ENCODE peak calls at places on chromosome X, in ten cellular contexts. M is myocyte, L is NT2/D1, R is AG08396, E is pancreas, Z is aorta, I is iPS DF 6.9, O is cardiac fibroblast, P is hypothalamus, W is NCI-H748 treated with DMSO at 0.1 percent for 48 hours. N is an unnamed sample.

GRCh38 chrX:115452256-115452655 is 108.7 kb upstream of the PLS3 start:
- DNase-seq in M (no peak), L (no peak), R (no peak), E (no peak), Z (no peak), I (no peak), O (peak), P (no peak), W (no peak), N (no peak)

GRCh38 chrX:77668391-77669237 is 117.4 kb downstream of the ATRX start:
- DNase-seq in M (peak), L (no peak), R (peak), E (no peak), Z (no peak), I (no peak), O (peak), P (no peak), W (no peak), N (no peak)

GRCh38 chrX:124475358-124475757 is 129.0 kb downstream of the SH2D1A start:
- DNase-seq in M (no peak), L (no peak), R (no peak), E (no peak), Z (no peak), I (no peak), O (no peak), P (no peak), W (no peak), N (no peak)

GRCh38 chrX:25158635-25159034 is 142.9 kb upstream of the ARX start:
- DNase-seq in M (peak), L (no peak), R (no peak), E (no peak), Z (no peak), I (no peak), O (no peak), P (no peak), W (no peak), N (no peak)

GRCh38 chrX:34146906-34147305 is 14.8 kb upstream of the FAM47A start:
- DNase-seq in M (no peak), L (no peak), R (no peak), E (no peak), Z (no peak), I (no peak), O (no peak), P (no peak), W (no peak), N (no peak)

GRCh38 chrX:143768976-143769375 is 48.4 kb upstream of the SPANXN2 start:
- DNase-seq in M (no peak), L (no peak), R (no peak), E (no peak), Z (no peak), I (no peak), O (peak), P (no peak), W (no peak), N (no peak)

GRCh38 chrX:9668537-9668936 is 97.1 kb downstream of the GPR143 start:
- DNase-seq in M (no peak), L (no peak), R (no peak), E (no peak), Z (no peak), I (no peak), O (peak), P (no peak), W (no peak), N (no peak)

GRCh38 chrX:109855501-109855900 is 122.4 kb upstream of the ACSL4 start:
- DNase-seq in M (no peak), L (no peak), R (no peak), E (no peak), Z (no peak), I (no peak), O (no peak), P (no peak), W (no peak), N (no peak)

GRCh38 chrX:40415675-40416074 is 165.1 kb upstream of the ATP6AP2 start:
- DNase-seq in M (no peak), L (no peak), R (no peak), E (no peak), Z (no peak), I (no peak), O (no peak), P (no peak), W (no peak), N (no peak)

GRCh38 chrX:139930923-139931645 is 1.8 kb downstream of the ATP11C start:
- DNase-seq in M (peak), L (no peak), R (peak), E (peak), Z (no peak), I (no peak), O (peak), P (peak), W (no peak), N (no peak)

GRCh38 chrX:118115948-118116307 is 682 bp downstream of the KLHL13 start:
- DNase-seq in M (no peak), L (no peak), R (no peak), E (no peak), Z (no peak), I (no peak), O (no peak), P (peak), W (no peak), N (no peak)

GRCh38 chrX:13721371-13721770 is 13.0 kb downstream of the TRAPPC2 start:
- DNase-seq in M (no peak), L (no peak), R (no peak), E (no peak), Z (no peak), I (no peak), O (no peak), P (no peak), W (no peak), N (no peak)

GRCh38 chrX:1126738-1127137 is 85.7 kb downstream of the CRLF2 start:
- DNase-seq in M (no peak), L (no peak), R (no peak), E (no peak), Z (no peak), I (no peak), O (no peak), P (no peak), W (no peak), N (no peak)

GRCh38 chrX:153958605-153959004 is 13.0 kb downstream of the HCFC1 start:
- DNase-seq in M (no peak), L (no peak), R (no peak), E (peak), Z (no peak), I (no peak), O (no peak), P (no peak), W (no peak), N (no peak)

GRCh38 chrX:72308566-72309296 is 3.0 kb upstream of the CITED1 start:
- DNase-seq in M (peak), L (peak), R (peak), E (peak), Z (peak), I (peak), O (peak), P (peak), W (no peak), N (peak)

GRCh38 chrX:153638041-153638371 is 9.0 kb upstream of the DUSP9 start:
- DNase-seq in M (no peak), L (no peak), R (no peak), E (peak), Z (no peak), I (no peak), O (no peak), P (no peak), W (no peak), N (no peak)

GRCh38 chrX:11190745-11191510 is 79.8 kb downstream of the HCCS start:
- DNase-seq in M (no peak), L (no peak), R (no peak), E (no peak), Z (no peak), I (no peak), O (no peak), P (no peak), W (peak), N (peak)

GRCh38 chrX:129772796-129773431 is 6.8 kb upstream of the SASH3 start:
- DNase-seq in M (no peak), L (no peak), R (no peak), E (no peak), Z (peak), I (no peak), O (no peak), P (no peak), W (no peak), N (peak)

GRCh38 chrX:1249101-1249887 is 19.3 kb upstream of the CSF2RA start:
- DNase-seq in M (peak), L (peak), R (no peak), E (no peak), Z (peak), I (no peak), O (peak), P (no peak), W (no peak), N (peak)

GRCh38 chrX:42803320-42803719 is 25.4 kb upstream of the PPP1R2C start:
- DNase-seq in M (no peak), L (no peak), R (peak), E (no peak), Z (no peak), I (no peak), O (peak), P (no peak), W (no peak), N (no peak)

GRCh38 chrX:261167-261857 is 19.9 kb upstream of the PLCXD1 start:
- DNase-seq in M (peak), L (no peak), R (no peak), E (peak), Z (no peak), I (no peak), O (peak), P (no peak), W (no peak), N (no peak)

GRCh38 chrX:25011589-25012432 is 4.0 kb downstream of the ARX start:
- DNase-seq in M (no peak), L (no peak), R (no peak), E (no peak), Z (no peak), I (no peak), O (no peak), P (no peak), W (no peak), N (no peak)

GRCh38 chrX:11557120-11557519 is 108.6 kb downstream of the ARHGAP6 start:
- DNase-seq in M (peak), L (no peak), R (peak), E (no peak), Z (no peak), I (no peak), O (peak), P (no peak), W (no peak), N (no peak)

GRCh38 chrX:133097031-133097430 is at the start of gene USP26:
- DNase-seq in M (no peak), L (no peak), R (no peak), E (no peak), Z (no peak), I (no peak), O (no peak), P (no peak), W (no peak), N (no peak)

GRCh38 chrX:24553016-24553415 is 87.9 kb downstream of the PDK3 start:
- DNase-seq in M (no peak), L (no peak), R (no peak), E (no peak), Z (no peak), I (no peak), O (peak), P (no peak), W (no peak), N (no peak)

GRCh38 chrX:41887691-41888090 is 35.7 kb downstream of the CASK start:
- DNase-seq in M (no peak), L (no peak), R (no peak), E (no peak), Z (no peak), I (no peak), O (no peak), P (no peak), W (no peak), N (no peak)

GRCh38 chrX:10017866-10018265 is 50.7 kb downstream of the CLDN34 start:
- DNase-seq in M (peak), L (no peak), R (peak), E (no peak), Z (no peak), I (no peak), O (peak), P (no peak), W (no peak), N (no peak)

GRCh38 chrX:139762400-139763183 is 54.6 kb upstream of the MCF2 start:
- DNase-seq in M (no peak), L (no peak), R (no peak), E (no peak), Z (no peak), I (no peak), O (peak), P (no peak), W (no peak), N (no peak)

GRCh38 chrX:151155234-151155633 is 21.1 kb upstream of the GPR50 start:
- DNase-seq in M (no peak), L (no peak), R (no peak), E (no peak), Z (no peak), I (no peak), O (no peak), P (no peak), W (no peak), N (no peak)

N was measured in Ammon's horn.